ENCODE peak calls at places on chromosomes 6 and 20, in nine cellular contexts. Y is RPMI7951, F is iris pigment epithelial cell, V is GM03348, G is HS-5, E is T1000, Z is endothelial cell, B is NCI-H748 treated with DMSO at 0.1 percent for 48 hours, I is A549. H is an unnamed sample.

GRCh38 chr6:52538921-52539354 is 37.9 kb downstream of the TRAM2 start:
- DNase-seq in Y (peak; percentile 81), F (peak; percentile 49), V (peak; percentile 51), G (peak; percentile 77), E (no peak), Z (no peak), B (no peak), I (no peak), H (peak; percentile 61)

GRCh38 chr6:43715056-43715788 is 27.6 kb upstream of the MRPS18A start:
- DNase-seq in Y (no peak), F (no peak), V (no peak), G (no peak), E (no peak), Z (no peak), B (no peak), I (no peak), H (no peak)

GRCh38 chr6:41470341-41471063 is 75.7 kb upstream of the FOXP4 start:
- DNase-seq in Y (peak; percentile 77), F (peak; percentile 82), V (peak; percentile 44), G (no peak), E (peak; percentile 60), Z (no peak), B (no peak), I (no peak), H (no peak)

GRCh38 chr20:17533396-17533795 is 2.2 kb upstream of the BFSP1 start:
- DNase-seq in Y (peak; percentile 90), F (peak; percentile 79), V (peak; percentile 60), G (no peak), E (no peak), Z (no peak), B (peak; percentile 27), I (peak; percentile 85), H (peak; percentile 64)

GRCh38 chr6:72976389-72976900 is 248.9 kb downstream of the KHDC1L start:
- DNase-seq in Y (peak; percentile 8), F (no peak), V (no peak), G (no peak), E (no peak), Z (no peak), B (no peak), I (no peak), H (no peak)

GRCh38 chr20:34896086-34896551 is 19.7 kb downstream of the ACSS2 start:
- DNase-seq in Y (peak; percentile 13), F (no peak), V (peak; percentile 36), G (no peak), E (no peak), Z (no peak), B (no peak), I (no peak), H (no peak)

GRCh38 chr6:151627689-151628444 is 134.1 kb downstream of the CCDC170 start:
- DNase-seq in Y (peak; percentile 10), F (peak; percentile 22), V (no peak), G (no peak), E (no peak), Z (no peak), B (peak; percentile 6), I (no peak), H (no peak)

GRCh38 chr20:1396702-1397101 is 3.8 kb upstream of the FKBP1A start:
- DNase-seq in Y (peak; percentile 50), F (no peak), V (no peak), G (no peak), E (no peak), Z (no peak), B (no peak), I (no peak), H (no peak)

GRCh38 chr6:106729848-106730247 is 100.5 kb downstream of the QRSL1 start:
- DNase-seq in Y (no peak), F (no peak), V (no peak), G (no peak), E (no peak), Z (no peak), B (no peak), I (no peak), H (no peak)

GRCh38 chr20:46117704-46118467 is at the start of gene CD40:
- DNase-seq in Y (peak; percentile 69), F (peak; percentile 63), V (peak; percentile 76), G (peak; percentile 71), E (peak; percentile 60), Z (peak; percentile 94), B (no peak), I (peak; percentile 72), H (peak; percentile 52)

GRCh38 chr6:41726876-41727275 is 8.5 kb downstream of the TFEB start:
- DNase-seq in Y (no peak), F (no peak), V (no peak), G (no peak), E (no peak), Z (no peak), B (no peak), I (no peak), H (no peak)

GRCh38 chr6:87514831-87515230 is 42.1 kb downstream of the SLC35A1 start:
- DNase-seq in Y (no peak), F (peak; percentile 3), V (no peak), G (no peak), E (no peak), Z (no peak), B (no peak), I (no peak), H (no peak)

GRCh38 chr6:127457444-127458064 is 1.6 kb downstream of the KIAA0408 start:
- DNase-seq in Y (peak; percentile 25), F (peak; percentile 94), V (peak; percentile 59), G (no peak), E (no peak), Z (no peak), B (no peak), I (no peak), H (peak; percentile 73)

GRCh38 chr20:38534756-38535155 is 46.2 kb upstream of the ADIG start:
- DNase-seq in Y (no peak), F (no peak), V (no peak), G (no peak), E (no peak), Z (no peak), B (no peak), I (no peak), H (no peak)

GRCh38 chr20:24497851-24498250 is 28.4 kb downstream of the SYNDIG1 start:
- DNase-seq in Y (peak; percentile 70), F (peak; percentile 43), V (no peak), G (no peak), E (no peak), Z (no peak), B (peak; percentile 75), I (no peak), H (no peak)